ENCODE peak calls at places on chromosomes 3 and 15, in eight cellular contexts. One of them, this sample, is unnamed. For H3K27me3, the result is how much of the 10 kb centered on the place peaks cover.

GRCh38 chr3:128698211-128699011 is 27.6 kb upstream of the RAB7A start:
- DNase-seq in breast epithelium: no peak
- DNase-seq in fibroblast of lung: peak
- DNase-seq in uterus: peak
- DNase-seq in brain microvascular endothelial cell: no peak
- DNase-seq in endothelial cell of umbilical vein: peak
- DNase-seq in transverse colon: peak
- DNase-seq in CD8-positive, alpha-beta memory T cell: no peak
- DNase-seq in this sample: peak

GRCh38 chr3:64539451-64540196 is 148.2 kb downstream of the ADAMTS9 start:
- DNase-seq in CD8-positive, alpha-beta memory T cell: no peak
- DNase-seq in transverse colon: peak
- DNase-seq in brain microvascular endothelial cell: no peak
- DNase-seq in uterus: peak
- DNase-seq in endothelial cell of umbilical vein: peak
- DNase-seq in breast epithelium: peak
- DNase-seq in fibroblast of lung: peak
- DNase-seq in this sample: no peak

GRCh38 chr15:74543043-74543422 is 2.0 kb downstream of the ARID3B start:
- DNase-seq in endothelial cell of umbilical vein: no peak
- DNase-seq in uterus: no peak
- DNase-seq in CD8-positive, alpha-beta memory T cell: no peak
- DNase-seq in breast epithelium: no peak
- DNase-seq in brain microvascular endothelial cell: no peak
- DNase-seq in fibroblast of lung: no peak
- DNase-seq in transverse colon: no peak
- DNase-seq in this sample: no peak

GRCh38 chr15:72722071-72722696 is 36.2 kb downstream of the BBS4 start:
- DNase-seq in CD8-positive, alpha-beta memory T cell: peak
- DNase-seq in brain microvascular endothelial cell: peak
- DNase-seq in transverse colon: peak
- DNase-seq in breast epithelium: no peak
- DNase-seq in fibroblast of lung: peak
- DNase-seq in endothelial cell of umbilical vein: peak
- DNase-seq in uterus: peak
- DNase-seq in this sample: peak

GRCh38 chr3:117611242-117611641 is 901.7 kb downstream of the TUSC7 start:
- DNase-seq in uterus: no peak
- DNase-seq in brain microvascular endothelial cell: no peak
- DNase-seq in fibroblast of lung: no peak
- DNase-seq in endothelial cell of umbilical vein: no peak
- DNase-seq in breast epithelium: no peak
- DNase-seq in transverse colon: no peak
- DNase-seq in CD8-positive, alpha-beta memory T cell: no peak
- DNase-seq in this sample: no peak

GRCh38 chr3:75136100-75136897 is 521.8 kb upstream of the CNTN3 start:
- DNase-seq in fibroblast of lung: no peak
- DNase-seq in CD8-positive, alpha-beta memory T cell: no peak
- DNase-seq in brain microvascular endothelial cell: no peak
- DNase-seq in endothelial cell of umbilical vein: no peak
- DNase-seq in transverse colon: no peak
- DNase-seq in breast epithelium: no peak
- DNase-seq in uterus: no peak
- DNase-seq in this sample: no peak

GRCh38 chr15:47337836-47338235 is 379.5 kb upstream of the SEMA6D start:
- DNase-seq in breast epithelium: no peak
- DNase-seq in CD8-positive, alpha-beta memory T cell: no peak
- DNase-seq in transverse colon: no peak
- DNase-seq in uterus: no peak
- DNase-seq in brain microvascular endothelial cell: no peak
- DNase-seq in endothelial cell of umbilical vein: no peak
- DNase-seq in fibroblast of lung: no peak
- DNase-seq in this sample: no peak

GRCh38 chr15:55799287-55800212 is 56.6 kb upstream of the PRTG start:
- DNase-seq in transverse colon: peak
- DNase-seq in fibroblast of lung: peak
- DNase-seq in uterus: no peak
- DNase-seq in breast epithelium: no peak
- DNase-seq in brain microvascular endothelial cell: peak
- DNase-seq in CD8-positive, alpha-beta memory T cell: no peak
- DNase-seq in endothelial cell of umbilical vein: peak
- DNase-seq in this sample: peak

GRCh38 chr3:142828703-142829304 is 60.1 kb downstream of the PCOLCE2 start:
- DNase-seq in transverse colon: peak
- DNase-seq in fibroblast of lung: peak
- DNase-seq in uterus: peak
- DNase-seq in breast epithelium: peak
- DNase-seq in brain microvascular endothelial cell: peak
- DNase-seq in endothelial cell of umbilical vein: peak
- DNase-seq in CD8-positive, alpha-beta memory T cell: peak
- DNase-seq in this sample: peak

GRCh38 chr15:38474155-38474757 is 20.3 kb downstream of the FAM98B start:
- DNase-seq in fibroblast of lung: peak
- DNase-seq in transverse colon: no peak
- DNase-seq in CD8-positive, alpha-beta memory T cell: peak
- DNase-seq in brain microvascular endothelial cell: peak
- DNase-seq in breast epithelium: no peak
- DNase-seq in uterus: no peak
- DNase-seq in endothelial cell of umbilical vein: peak
- DNase-seq in this sample: peak

GRCh38 chr3:38657369-38657768 is 7.9 kb upstream of the SCN5A start:
- DNase-seq in uterus: no peak
- DNase-seq in transverse colon: no peak
- DNase-seq in CD8-positive, alpha-beta memory T cell: no peak
- DNase-seq in brain microvascular endothelial cell: no peak
- DNase-seq in endothelial cell of umbilical vein: no peak
- DNase-seq in breast epithelium: no peak
- DNase-seq in fibroblast of lung: no peak
- DNase-seq in this sample: no peak

GRCh38 chr3:39432342-39432741 is 25.8 kb downstream of the RPSA start:
- DNase-seq in brain microvascular endothelial cell: no peak
- DNase-seq in CD8-positive, alpha-beta memory T cell: no peak
- DNase-seq in transverse colon: no peak
- DNase-seq in endothelial cell of umbilical vein: no peak
- DNase-seq in fibroblast of lung: no peak
- DNase-seq in breast epithelium: no peak
- DNase-seq in uterus: no peak
- DNase-seq in this sample: no peak

GRCh38 chr3:154678271-154678670 is 248.3 kb upstream of the GPR149 start:
- DNase-seq in breast epithelium: no peak
- DNase-seq in CD8-positive, alpha-beta memory T cell: no peak
- DNase-seq in brain microvascular endothelial cell: no peak
- DNase-seq in fibroblast of lung: no peak
- DNase-seq in endothelial cell of umbilical vein: no peak
- DNase-seq in uterus: no peak
- DNase-seq in transverse colon: no peak
- DNase-seq in this sample: no peak

DNA sequence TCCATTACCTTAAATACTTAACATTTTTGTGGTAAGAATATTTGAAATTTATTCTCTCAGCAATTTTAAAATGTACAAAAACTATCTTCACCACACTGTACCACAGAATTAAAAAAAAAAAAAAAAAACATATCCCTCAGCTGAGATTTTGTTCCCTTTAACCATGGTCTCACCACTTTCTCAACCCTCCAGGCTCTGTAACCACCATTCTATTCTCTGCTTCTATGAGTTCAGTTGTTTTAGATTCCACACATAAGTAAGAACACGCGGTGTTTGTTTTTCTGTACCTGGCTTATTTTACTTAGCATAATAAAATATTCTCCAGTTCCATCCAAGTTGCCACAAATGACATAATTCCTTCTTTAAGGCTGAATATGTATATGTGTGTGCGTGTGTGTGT is 41.5 kb downstream of the CSNK1G1 start:
- DNase-seq in breast epithelium: no peak
- DNase-seq in transverse colon: no peak
- DNase-seq in fibroblast of lung: peak
- DNase-seq in uterus: no peak
- DNase-seq in brain microvascular endothelial cell: no peak
- DNase-seq in endothelial cell of umbilical vein: no peak
- DNase-seq in CD8-positive, alpha-beta memory T cell: no peak
- DNase-seq in this sample: no peak
- H3K4me3 ChIP-seq in breast epithelium: no peak
- H3K4me3 ChIP-seq in transverse colon: no peak
- H3K4me3 ChIP-seq in fibroblast of lung: no peak
- H3K4me3 ChIP-seq in uterus: no peak
- H3K4me3 ChIP-seq in brain microvascular endothelial cell: no peak
- H3K4me3 ChIP-seq in endothelial cell of umbilical vein: no peak
- H3K4me3 ChIP-seq in CD8-positive, alpha-beta memory T cell: no peak
- H3K4me3 ChIP-seq in this sample: no peak

GRCh38 chr3:11554666-11555065 is 89.0 kb downstream of the VGLL4 start:
- DNase-seq in CD8-positive, alpha-beta memory T cell: no peak
- DNase-seq in fibroblast of lung: no peak
- DNase-seq in uterus: no peak
- DNase-seq in brain microvascular endothelial cell: no peak
- DNase-seq in transverse colon: no peak
- DNase-seq in endothelial cell of umbilical vein: no peak
- DNase-seq in breast epithelium: no peak
- DNase-seq in this sample: no peak

GRCh38 chr3:11551019-11551418 is 92.7 kb downstream of the VGLL4 start:
- DNase-seq in endothelial cell of umbilical vein: no peak
- DNase-seq in brain microvascular endothelial cell: no peak
- DNase-seq in CD8-positive, alpha-beta memory T cell: no peak
- DNase-seq in breast epithelium: no peak
- DNase-seq in uterus: no peak
- DNase-seq in fibroblast of lung: no peak
- DNase-seq in transverse colon: peak
- DNase-seq in this sample: no peak

GRCh38 chr3:11553436-11554235 is 90.1 kb downstream of the VGLL4 start:
- DNase-seq in CD8-positive, alpha-beta memory T cell: no peak
- DNase-seq in transverse colon: no peak
- DNase-seq in uterus: no peak
- DNase-seq in fibroblast of lung: no peak
- DNase-seq in brain microvascular endothelial cell: no peak
- DNase-seq in breast epithelium: no peak
- DNase-seq in endothelial cell of umbilical vein: peak
- DNase-seq in this sample: peak

GRCh38 chr3:11554236-11554610 is 89.5 kb downstream of the VGLL4 start:
- DNase-seq in endothelial cell of umbilical vein: no peak
- DNase-seq in uterus: no peak
- DNase-seq in breast epithelium: no peak
- DNase-seq in brain microvascular endothelial cell: no peak
- DNase-seq in fibroblast of lung: no peak
- DNase-seq in transverse colon: no peak
- DNase-seq in CD8-positive, alpha-beta memory T cell: no peak
- DNase-seq in this sample: no peak

DNA sequence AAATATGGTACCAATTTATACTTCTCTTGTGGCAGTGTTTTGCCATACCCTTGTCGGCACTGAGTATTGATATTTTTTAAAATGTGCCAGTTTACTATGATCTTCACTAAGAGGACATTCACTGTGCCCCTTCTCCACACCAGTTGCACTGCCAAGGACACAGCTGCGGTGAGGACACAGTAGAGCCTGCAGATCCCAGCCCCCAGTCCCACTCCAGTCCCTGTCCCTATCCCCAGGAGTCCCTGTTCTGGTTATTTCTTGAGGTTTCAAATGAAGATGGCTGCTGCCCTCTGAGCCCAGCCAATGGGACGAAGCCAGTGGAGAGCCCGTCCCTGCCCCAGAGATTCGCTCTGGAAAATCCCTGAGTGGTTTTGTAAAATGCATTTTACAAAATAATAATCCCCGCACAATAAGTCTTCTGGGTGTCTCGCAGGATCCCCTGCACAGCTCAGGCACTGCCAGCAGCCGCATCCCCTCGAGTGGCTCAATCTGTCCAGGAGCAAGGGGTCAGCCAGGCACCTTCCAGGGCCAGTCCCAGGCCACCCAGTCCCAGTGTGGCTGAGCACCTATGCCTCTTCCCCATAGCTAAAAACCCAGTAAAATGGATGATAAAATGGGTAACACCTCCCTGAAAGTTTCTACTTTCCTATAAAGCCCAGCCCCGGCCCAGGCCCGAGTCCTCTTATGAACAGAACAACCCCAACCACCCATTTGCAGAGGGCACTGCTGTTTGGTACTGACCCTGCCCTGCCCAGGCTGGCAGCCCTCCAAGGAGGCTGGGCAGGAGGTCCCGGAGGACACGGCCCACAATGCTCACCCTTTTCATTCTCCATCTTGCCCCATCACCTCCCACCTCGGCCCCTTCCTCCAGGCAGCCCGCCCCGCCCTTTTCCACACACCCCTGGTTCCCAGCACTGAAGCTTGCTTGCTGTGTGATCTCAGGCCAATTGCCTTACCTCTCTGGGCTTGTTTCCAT is 91.1 kb downstream of the VGLL4 start:
- DNase-seq in breast epithelium: no peak
- DNase-seq in endothelial cell of umbilical vein: no peak
- DNase-seq in brain microvascular endothelial cell: no peak
- DNase-seq in uterus: no peak
- DNase-seq in transverse colon: no peak
- DNase-seq in CD8-positive, alpha-beta memory T cell: no peak
- DNase-seq in fibroblast of lung: no peak
- DNase-seq in this sample: no peak
- H3K27me3 ChIP-seq in breast epithelium: under half
- H3K27me3 ChIP-seq in endothelial cell of umbilical vein: under half
- H3K27me3 ChIP-seq in brain microvascular endothelial cell: under half
- H3K27me3 ChIP-seq in uterus: under half
- H3K27me3 ChIP-seq in transverse colon: under half
- H3K27me3 ChIP-seq in CD8-positive, alpha-beta memory T cell: under half
- H3K27me3 ChIP-seq in fibroblast of lung: under half
- H3K27me3 ChIP-seq in this sample: under half

GRCh38 chr3:181457190-181457589 is 254.5 kb upstream of the SOX2 start:
- DNase-seq in uterus: no peak
- DNase-seq in transverse colon: no peak
- DNase-seq in CD8-positive, alpha-beta memory T cell: no peak
- DNase-seq in endothelial cell of umbilical vein: peak
- DNase-seq in fibroblast of lung: peak
- DNase-seq in brain microvascular endothelial cell: no peak
- DNase-seq in breast epithelium: no peak
- DNase-seq in this sample: no peak
- H3K4me3 ChIP-seq in uterus: no peak
- H3K4me3 ChIP-seq in transverse colon: no peak
- H3K4me3 ChIP-seq in CD8-positive, alpha-beta memory T cell: no peak
- H3K4me3 ChIP-seq in endothelial cell of umbilical vein: no peak
- H3K4me3 ChIP-seq in fibroblast of lung: no peak
- H3K4me3 ChIP-seq in brain microvascular endothelial cell: peak
- H3K4me3 ChIP-seq in breast epithelium: no peak
- H3K4me3 ChIP-seq in this sample: no peak

GRCh38 chr15:69722924-69723323 is 270.3 kb downstream of the RPLP1 start:
- DNase-seq in fibroblast of lung: no peak
- DNase-seq in brain microvascular endothelial cell: no peak
- DNase-seq in CD8-positive, alpha-beta memory T cell: no peak
- DNase-seq in breast epithelium: no peak
- DNase-seq in transverse colon: no peak
- DNase-seq in uterus: no peak
- DNase-seq in endothelial cell of umbilical vein: no peak
- DNase-seq in this sample: no peak

GRCh38 chr15:69719527-69719926 is 266.9 kb downstream of the RPLP1 start:
- DNase-seq in uterus: no peak
- DNase-seq in transverse colon: peak
- DNase-seq in brain microvascular endothelial cell: no peak
- DNase-seq in CD8-positive, alpha-beta memory T cell: peak
- DNase-seq in breast epithelium: no peak
- DNase-seq in fibroblast of lung: peak
- DNase-seq in endothelial cell of umbilical vein: no peak
- DNase-seq in this sample: no peak

GRCh38 chr15:69718445-69718844 is 265.8 kb downstream of the RPLP1 start:
- DNase-seq in CD8-positive, alpha-beta memory T cell: no peak
- DNase-seq in endothelial cell of umbilical vein: no peak
- DNase-seq in transverse colon: no peak
- DNase-seq in uterus: no peak
- DNase-seq in breast epithelium: no peak
- DNase-seq in brain microvascular endothelial cell: no peak
- DNase-seq in fibroblast of lung: no peak
- DNase-seq in this sample: no peak

GRCh38 chr15:69715205-69715604 is 262.6 kb downstream of the RPLP1 start:
- DNase-seq in CD8-positive, alpha-beta memory T cell: no peak
- DNase-seq in breast epithelium: no peak
- DNase-seq in brain microvascular endothelial cell: no peak
- DNase-seq in endothelial cell of umbilical vein: no peak
- DNase-seq in uterus: no peak
- DNase-seq in fibroblast of lung: no peak
- DNase-seq in transverse colon: no peak
- DNase-seq in this sample: no peak

GRCh38 chr15:69718916-69719315 is 266.3 kb downstream of the RPLP1 start:
- DNase-seq in brain microvascular endothelial cell: no peak
- DNase-seq in uterus: no peak
- DNase-seq in transverse colon: no peak
- DNase-seq in fibroblast of lung: no peak
- DNase-seq in CD8-positive, alpha-beta memory T cell: peak
- DNase-seq in breast epithelium: peak
- DNase-seq in endothelial cell of umbilical vein: no peak
- DNase-seq in this sample: no peak
- H3K27me3 ChIP-seq in brain microvascular endothelial cell: under half
- H3K27me3 ChIP-seq in uterus: under half
- H3K27me3 ChIP-seq in transverse colon: under half
- H3K27me3 ChIP-seq in fibroblast of lung: under half
- H3K27me3 ChIP-seq in CD8-positive, alpha-beta memory T cell: under half
- H3K27me3 ChIP-seq in breast epithelium: under half
- H3K27me3 ChIP-seq in endothelial cell of umbilical vein: under half
- H3K27me3 ChIP-seq in this sample: under half